ENCODE peak calls at places on chromosome 6, in ten cellular contexts. B is heart right ventricle; R is heart left ventricle; X is ovary; I is right atrium auricular region; K is IMR-90; V is CD8-positive, alpha-beta memory T cell; W is foreskin keratinocyte; G is tibial artery; F is SK-N-SH. L is an unnamed sample.

GRCh38 chr6:109373762-109374161 is 8.5 kb downstream of the CD164 start:
- DNase-seq in B (no peak), R (no peak), X (no peak), I (no peak), K (no peak), V (no peak), W (no peak), G (no peak), F (no peak), L (no peak)

GRCh38 chr6:54681987-54682386 is 164.6 kb upstream of the FAM83B start:
- DNase-seq in B (no peak), R (no peak), X (no peak), I (no peak), K (peak; percentile 84), V (no peak), W (no peak), G (no peak), F (no peak), L (no peak)

GRCh38 chr6:26202811-26203583 is 115.8 kb downstream of the HFE start:
- DNase-seq in B (no peak), R (no peak), X (no peak), I (no peak), K (no peak), V (no peak), W (no peak), G (no peak), F (no peak), L (no peak)

GRCh38 chr6:16690244-16691142 is 70.8 kb downstream of the ATXN1 start:
- DNase-seq in B (no peak), R (no peak), X (no peak), I (no peak), K (peak; percentile 64), V (no peak), W (peak; percentile 57), G (no peak), F (no peak), L (no peak)

GRCh38 chr6:95576218-95576617 is 1.1 kb upstream of the MANEA start:
- DNase-seq in B (no peak), R (no peak), X (no peak), I (no peak), K (no peak), V (no peak), W (no peak), G (no peak), F (no peak), L (no peak)

GRCh38 chr6:153275997-153276396 is 144.9 kb upstream of the RGS17 start:
- DNase-seq in B (no peak), R (no peak), X (no peak), I (no peak), K (no peak), V (no peak), W (no peak), G (no peak), F (no peak), L (no peak)

GRCh38 chr6:120671519-120671918 is 662.8 kb downstream of the TBC1D32 start:
- DNase-seq in B (no peak), R (no peak), X (no peak), I (no peak), K (no peak), V (no peak), W (no peak), G (no peak), F (no peak), L (no peak)

GRCh38 chr6:159996087-159996622 is 27.3 kb downstream of the IGF2R start:
- DNase-seq in B (no peak), R (no peak), X (no peak), I (no peak), K (no peak), V (no peak), W (no peak), G (no peak), F (no peak), L (no peak)

GRCh38 chr6:64774881-64775280 is 932.1 kb downstream of the EYS start:
- DNase-seq in B (no peak), R (no peak), X (no peak), I (no peak), K (no peak), V (no peak), W (no peak), G (no peak), F (no peak), L (no peak)

GRCh38 chr6:28606424-28607391 is 81.0 kb downstream of the GPX5 start:
- DNase-seq in B (no peak), R (no peak), X (peak; percentile 21), I (no peak), K (peak; percentile 72), V (no peak), W (peak; percentile 78), G (no peak), F (peak; percentile 90), L (no peak)

GRCh38 chr6:106939848-106940247 is 34.7 kb downstream of the CD24 start:
- DNase-seq in B (no peak), R (no peak), X (no peak), I (no peak), K (no peak), V (no peak), W (no peak), G (no peak), F (no peak), L (no peak)

GRCh38 chr6:113625850-113626249 is 231.3 kb upstream of the MARCKS start:
- DNase-seq in B (no peak), R (no peak), X (no peak), I (no peak), K (no peak), V (no peak), W (no peak), G (no peak), F (no peak), L (no peak)

GRCh38 chr6:129866688-129867087 is 5.6 kb upstream of the TMEM244 start:
- DNase-seq in B (no peak), R (no peak), X (no peak), I (no peak), K (no peak), V (no peak), W (no peak), G (no peak), F (no peak), L (no peak)

GRCh38 chr6:15312500-15312899 is 66.6 kb downstream of the JARID2 start:
- DNase-seq in B (no peak), R (no peak), X (no peak), I (no peak), K (peak; percentile 62), V (no peak), W (peak; percentile 35), G (no peak), F (no peak), L (no peak)
- H3K4me1 ChIP-seq in B (peaks cover 81% of the 10 kb centered on the region), R (peaks cover 64% of the 10 kb centered on the region), X (peaks cover 4% of the 10 kb centered on the region), I (no peaks in the 10 kb centered on the region), K (peaks cover 8% of the 10 kb centered on the region), V (peaks cover 60% of the 10 kb centered on the region), W (peaks cover 21% of the 10 kb centered on the region), G (peaks cover 32% of the 10 kb centered on the region), F (peaks cover 24% of the 10 kb centered on the region), L (peaks cover 40% of the 10 kb centered on the region)

GRCh38 chr6:38273325-38273724 is 366.4 kb downstream of the BTBD9 start:
- DNase-seq in B (no peak), R (no peak), X (no peak), I (no peak), K (peak; percentile 71), V (no peak), W (no peak), G (no peak), F (no peak), L (no peak)
- H3K27ac ChIP-seq in B (no peak overlapping the region), R (no peak overlapping the region), X (no peak overlapping the region), I (no peak overlapping the region), K (peak overlapping the region; percentile 64), V (no peak overlapping the region), W (no peak overlapping the region), G (no peak overlapping the region), F (no peak overlapping the region), L (no peak overlapping the region)

DNA sequence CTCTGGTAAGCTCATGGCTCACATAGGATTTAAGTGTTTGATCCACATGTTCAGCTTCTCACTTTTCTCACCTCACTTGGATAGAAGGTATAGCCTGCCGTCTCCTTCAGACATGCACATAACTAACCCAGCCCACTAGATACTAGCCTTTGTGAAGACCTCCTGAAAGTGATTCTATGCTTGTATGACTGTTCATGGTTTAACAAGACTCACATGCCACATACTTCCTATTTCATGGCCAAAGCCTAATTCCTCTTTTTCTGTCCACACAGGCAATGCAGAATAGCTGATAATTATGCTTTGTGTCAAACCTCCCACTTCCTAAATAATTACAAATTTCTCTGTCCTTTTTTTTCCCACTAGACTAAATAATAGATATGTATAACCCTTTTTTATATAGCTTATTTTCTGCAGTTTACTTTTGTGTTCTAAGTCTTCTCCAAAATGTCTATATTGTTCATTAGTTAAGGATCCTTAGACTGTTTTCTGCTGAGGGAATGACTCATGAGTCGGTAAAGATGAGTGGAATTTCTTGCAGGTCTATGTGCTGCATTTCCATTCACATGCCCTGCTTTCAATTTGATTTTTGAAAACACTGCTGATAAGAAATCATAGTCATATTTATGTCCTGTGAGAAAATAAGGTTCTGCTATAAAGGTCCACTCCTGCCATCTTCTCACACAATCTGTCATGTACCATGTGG is 43.0 kb downstream of the HDDC2 start:
- DNase-seq in B (no peak), R (no peak), X (no peak), I (no peak), K (peak; percentile 44), V (no peak), W (no peak), G (no peak), F (no peak), L (no peak)
- H3K4me1 ChIP-seq in B (no peaks in the 10 kb centered on the region), R (no peaks in the 10 kb centered on the region), X (peaks cover 5% of the 10 kb centered on the region), I (no peaks in the 10 kb centered on the region), K (peaks cover 9% of the 10 kb centered on the region), V (no peaks in the 10 kb centered on the region), W (peaks cover 16% of the 10 kb centered on the region), G (peaks cover 7% of the 10 kb centered on the region), F (no peaks in the 10 kb centered on the region), L (no peaks in the 10 kb centered on the region)

GRCh38 chr6:3612341-3613041 is 139.0 kb downstream of the PXDC1 start:
- DNase-seq in B (no peak), R (no peak), X (no peak), I (peak; percentile 50), K (peak; percentile 85), V (no peak), W (peak; percentile 99), G (no peak), F (no peak), L (peak; percentile 89)
- H3K27ac ChIP-seq in B (no peak overlapping the region), R (no peak overlapping the region), X (no peak overlapping the region), I (peak overlapping the region; percentile 77), K (no peak overlapping the region), V (no peak overlapping the region), W (no peak overlapping the region), G (no peak overlapping the region), F (no peak overlapping the region), L (no peak overlapping the region)

GRCh38 chr6:14365393-14365792 is 247.8 kb downstream of the CD83 start:
- DNase-seq in B (no peak), R (no peak), X (no peak), I (no peak), K (peak; percentile 71), V (no peak), W (peak; percentile 19), G (no peak), F (no peak), L (no peak)
- H3K4me1 ChIP-seq in B (peaks cover 46% of the 10 kb centered on the region), R (peaks cover 38% of the 10 kb centered on the region), X (no peaks in the 10 kb centered on the region), I (no peaks in the 10 kb centered on the region), K (peaks cover 3% of the 10 kb centered on the region), V (no peaks in the 10 kb centered on the region), W (no peaks in the 10 kb centered on the region), G (peaks cover 10% of the 10 kb centered on the region), F (no peaks in the 10 kb centered on the region), L (no peaks in the 10 kb centered on the region)

L was measured in vagina.